ENCODE peak calls at places on chromosomes 4 and X, in ten cellular contexts. Q is posterior cingulate gyrus; K is NCI-H526; A is stimulated activated CD4-positive, alpha-beta T cell treated with anti-CD3 and anti-CD28 coated beads, Interleukin-12 subunit alpha, Interleukin-12 subunit beta, amount 100 ng/mL, for 24 hours; G is COR-L47; M is adipocyte; P is D341Med; W is GM20000; Z is epithelial cell of prostate; X is IMR-90. S is an unnamed sample.

GRCh38 chrX:17412692-17413091 is 37.7 kb downstream of the NHS start:
- DNase-seq in Q (no peak), K (no peak), A (no peak), G (no peak), M (peak), P (no peak), W (no peak), Z (no peak), X (peak), S (no peak)

GRCh38 chrX:15505104-15505503 is 4.5 kb downstream of the BMX start:
- DNase-seq in Q (no peak), K (peak), A (no peak), G (no peak), M (no peak), P (no peak), W (no peak), Z (peak), X (no peak), S (no peak)

GRCh38 chrX:51641421-51642021 is 22.8 kb upstream of the CENPVL3 start:
- DNase-seq in Q (no peak), K (peak), A (no peak), G (peak), M (peak), P (peak), W (peak), Z (no peak), X (peak), S (no peak)

GRCh38 chr4:101205878-101206277 is 141.4 kb downstream of the PPP3CA start:
- DNase-seq in Q (no peak), K (peak), A (peak), G (no peak), M (no peak), P (no peak), W (peak), Z (no peak), X (peak), S (peak)

GRCh38 chrX:48460606-48461005 is 9.5 kb downstream of the SLC38A5 start:
- DNase-seq in Q (no peak), K (no peak), A (no peak), G (no peak), M (no peak), P (no peak), W (peak), Z (no peak), X (no peak), S (no peak)

GRCh38 chrX:20066968-20067708 is 49.6 kb downstream of the MAP7D2 start:
- DNase-seq in Q (no peak), K (peak), A (no peak), G (peak), M (peak), P (peak), W (peak), Z (no peak), X (peak), S (peak)

GRCh38 chr4:171390626-171391025 is 422.6 kb upstream of the GALNTL6 start:
- DNase-seq in Q (no peak), K (peak), A (no peak), G (peak), M (peak), P (no peak), W (no peak), Z (no peak), X (no peak), S (no peak)

GRCh38 chr4:1246111-1246881 is 2.6 kb downstream of the CTBP1 start:
- DNase-seq in Q (no peak), K (no peak), A (no peak), G (no peak), M (peak), P (peak), W (peak), Z (no peak), X (no peak), S (peak)

GRCh38 chr4:108110450-108110849 is 58.3 kb downstream of the LEF1 start:
- DNase-seq in Q (no peak), K (no peak), A (no peak), G (no peak), M (no peak), P (no peak), W (no peak), Z (no peak), X (no peak), S (no peak)

GRCh38 chr4:176538217-176538925 is 218.6 kb downstream of the SPCS3 start:
- DNase-seq in Q (no peak), K (no peak), A (no peak), G (no peak), M (peak), P (no peak), W (no peak), Z (peak), X (peak), S (no peak)

GRCh38 chrX:38151426-38151825 is 69.2 kb downstream of the SRPX start:
- DNase-seq in Q (no peak), K (no peak), A (no peak), G (no peak), M (no peak), P (no peak), W (no peak), Z (no peak), X (peak), S (no peak)

GRCh38 chr4:105281016-105281415 is 134.3 kb downstream of the TET2 start:
- DNase-seq in Q (no peak), K (no peak), A (no peak), G (no peak), M (no peak), P (no peak), W (no peak), Z (no peak), X (no peak), S (peak)

GRCh38 chr4:83011779-83012630 is 1.4 kb upstream of the LIN54 start:
- DNase-seq in Q (peak), K (peak), A (no peak), G (peak), M (peak), P (no peak), W (peak), Z (no peak), X (peak), S (peak)

GRCh38 chr4:136329042-136329662 is 1203.1 kb downstream of the PCDH18 start:
- DNase-seq in Q (no peak), K (no peak), A (no peak), G (no peak), M (peak), P (peak), W (no peak), Z (no peak), X (no peak), S (no peak)

GRCh38 chr4:76589872-76590846 is 155.1 kb downstream of the SHROOM3 start:
- DNase-seq in Q (no peak), K (no peak), A (no peak), G (no peak), M (peak), P (no peak), W (no peak), Z (no peak), X (peak), S (peak)

GRCh38 chr4:123977623-123978022 is 581.0 kb downstream of the SPRY1 start:
- DNase-seq in Q (no peak), K (peak), A (no peak), G (no peak), M (no peak), P (no peak), W (no peak), Z (no peak), X (peak), S (no peak)

GRCh38 chr4:14581741-14582140 is 420.5 kb upstream of the CPEB2 start:
- DNase-seq in Q (no peak), K (no peak), A (no peak), G (no peak), M (no peak), P (no peak), W (no peak), Z (no peak), X (no peak), S (no peak)

GRCh38 chrX:135557344-135557743 is 36.9 kb downstream of the INTS6L start:
- DNase-seq in Q (no peak), K (no peak), A (no peak), G (no peak), M (no peak), P (no peak), W (no peak), Z (no peak), X (no peak), S (no peak)

GRCh38 chrX:13903405-13903804 is 86.5 kb upstream of the GPM6B start:
- DNase-seq in Q (no peak), K (no peak), A (no peak), G (no peak), M (no peak), P (no peak), W (no peak), Z (no peak), X (peak), S (no peak)

GRCh38 chr4:25343671-25344070 is 31.1 kb downstream of the ZCCHC4 start:
- DNase-seq in Q (no peak), K (no peak), A (no peak), G (no peak), M (peak), P (no peak), W (no peak), Z (no peak), X (peak), S (no peak)

GRCh38 chr4:151407466-151408379 is 1.3 kb upstream of the FHIP1A start:
- DNase-seq in Q (no peak), K (peak), A (no peak), G (no peak), M (no peak), P (peak), W (peak), Z (no peak), X (no peak), S (peak)

GRCh38 chr4:144575181-144575580 is 70.8 kb upstream of the HHIP start:
- DNase-seq in Q (no peak), K (peak), A (no peak), G (no peak), M (peak), P (peak), W (no peak), Z (no peak), X (no peak), S (no peak)